ENCODE peak calls at places on chromosomes 6 and 20, in six cellular contexts. T is A549, C is GM12878, F is HepG2, B is HCT116, V is IMR-90. M is an unnamed sample.

GRCh38 chr20:6698056-6698455 is 69.4 kb upstream of the BMP2 start:
- DNase-seq in T (peak; percentile 25), C (no peak), F (peak; percentile 66), B (peak; percentile 7), V (no peak), M (no peak)

GRCh38 chr6:142075516-142076101 is 57.1 kb upstream of the GJE1 start:
- DNase-seq in T (no peak), C (no peak), F (no peak), B (no peak), V (no peak), M (no peak)

GRCh38 chr20:2955257-2955950 is 82.1 kb downstream of the PTPRA start:
- DNase-seq in T (no peak), C (no peak), F (no peak), B (no peak), V (no peak), M (no peak)

GRCh38 chr6:20160541-20161283 is 51.6 kb downstream of the MBOAT1 start:
- DNase-seq in T (no peak), C (no peak), F (no peak), B (no peak), V (no peak), M (no peak)

GRCh38 chr20:6818033-6818808 is 50.7 kb downstream of the BMP2 start:
- DNase-seq in T (no peak), C (no peak), F (no peak), B (no peak), V (no peak), M (no peak)

GRCh38 chr6:71982385-71982784 is 96.0 kb downstream of the RIMS1 start:
- DNase-seq in T (no peak), C (peak; percentile 32), F (no peak), B (no peak), V (peak; percentile 1), M (no peak)

GRCh38 chr6:167683028-167683862 is 143.5 kb upstream of the AFDN start:
- DNase-seq in T (peak; percentile 15), C (no peak), F (peak; percentile 100), B (peak; percentile 82), V (peak; percentile 19), M (peak; percentile 94)

GRCh38 chr6:89281779-89282246 is 33.3 kb downstream of the GABRR2 start:
- DNase-seq in T (peak; percentile 58), C (no peak), F (peak; percentile 44), B (peak; percentile 66), V (peak; percentile 42), M (peak; percentile 47)

GRCh38 chr6:135904666-135905065 is 53.2 kb downstream of the PDE7B start:
- DNase-seq in T (no peak), C (no peak), F (no peak), B (no peak), V (peak; percentile 62), M (no peak)

DNA sequence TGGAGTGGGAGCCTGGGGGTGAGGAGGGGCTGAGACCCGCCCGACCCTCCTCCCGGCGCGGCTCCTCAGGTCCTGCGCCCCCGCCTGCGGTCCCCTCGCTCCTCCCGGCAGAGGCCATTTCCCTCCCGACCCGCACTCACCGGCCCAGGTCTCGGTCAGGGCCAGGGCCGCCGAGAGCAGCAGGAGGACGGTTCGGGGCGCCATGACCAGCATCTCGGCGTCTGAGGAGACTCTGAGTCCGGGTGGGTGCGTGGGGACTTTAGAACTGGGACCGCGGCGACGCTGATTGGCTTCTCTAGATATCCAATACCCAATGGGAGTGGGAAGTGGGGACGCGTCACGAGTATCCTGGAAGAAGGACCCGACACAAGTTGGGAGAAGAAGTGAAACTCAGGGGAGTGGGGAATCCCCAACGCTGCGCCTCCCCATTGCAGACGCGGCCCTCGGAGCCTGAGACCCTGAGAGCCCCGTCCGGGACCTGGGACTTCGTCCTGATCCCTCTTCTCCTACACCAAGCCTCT is at the start of gene HLA-B:
- DNase-seq in T (peak; percentile 10), C (peak; percentile 87), F (peak; percentile 49), B (peak; percentile 47), V (peak; percentile 87), M (peak; percentile 89)
- TF ChIP-seq POLR2A in T (no peak), C (peak; percentile 89), F (no peak), B (no peak), V (peak; percentile 76), M (no peak)

DNA sequence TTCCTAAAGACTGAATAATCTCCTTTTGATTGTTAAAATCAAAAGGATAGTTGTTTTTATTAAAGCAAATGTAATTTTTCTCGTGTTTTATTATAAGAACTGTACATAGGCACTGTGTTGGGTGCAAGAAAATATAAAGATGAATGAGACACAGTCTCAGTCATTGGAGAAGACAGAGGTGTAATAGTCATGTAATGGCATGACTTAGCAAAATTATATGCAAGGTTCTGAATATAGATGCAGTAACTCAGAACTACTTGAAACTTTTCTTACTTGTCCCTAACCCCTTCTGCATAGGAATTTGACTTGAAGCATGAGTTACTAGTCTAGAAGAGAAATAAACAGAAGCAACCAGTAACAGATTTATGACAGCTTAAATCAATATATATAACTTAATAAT is 14.9 kb downstream of the WTAP start:
- DNase-seq in T (no peak), C (no peak), F (no peak), B (no peak), V (no peak), M (no peak)
- H3K4me3 ChIP-seq in T (no peak overlapping the region), C (no peak overlapping the region), F (no peak overlapping the region), B (no peak overlapping the region), V (no peak overlapping the region), M (no peak overlapping the region)

GRCh38 chr6:25442898-25443297 is 163.7 kb downstream of the CARMIL1 start:
- DNase-seq in T (no peak), C (no peak), F (no peak), B (no peak), V (peak; percentile 8), M (peak; percentile 73)

GRCh38 chr6:25446815-25447569 is 167.8 kb downstream of the CARMIL1 start:
- DNase-seq in T (no peak), C (no peak), F (no peak), B (no peak), V (no peak), M (no peak)

GRCh38 chr6:25439368-25439767 is 160.2 kb downstream of the CARMIL1 start:
- DNase-seq in T (no peak), C (no peak), F (no peak), B (no peak), V (no peak), M (no peak)

GRCh38 chr6:25436760-25437159 is 157.6 kb downstream of the CARMIL1 start:
- DNase-seq in T (no peak), C (no peak), F (no peak), B (no peak), V (no peak), M (no peak)

DNA sequence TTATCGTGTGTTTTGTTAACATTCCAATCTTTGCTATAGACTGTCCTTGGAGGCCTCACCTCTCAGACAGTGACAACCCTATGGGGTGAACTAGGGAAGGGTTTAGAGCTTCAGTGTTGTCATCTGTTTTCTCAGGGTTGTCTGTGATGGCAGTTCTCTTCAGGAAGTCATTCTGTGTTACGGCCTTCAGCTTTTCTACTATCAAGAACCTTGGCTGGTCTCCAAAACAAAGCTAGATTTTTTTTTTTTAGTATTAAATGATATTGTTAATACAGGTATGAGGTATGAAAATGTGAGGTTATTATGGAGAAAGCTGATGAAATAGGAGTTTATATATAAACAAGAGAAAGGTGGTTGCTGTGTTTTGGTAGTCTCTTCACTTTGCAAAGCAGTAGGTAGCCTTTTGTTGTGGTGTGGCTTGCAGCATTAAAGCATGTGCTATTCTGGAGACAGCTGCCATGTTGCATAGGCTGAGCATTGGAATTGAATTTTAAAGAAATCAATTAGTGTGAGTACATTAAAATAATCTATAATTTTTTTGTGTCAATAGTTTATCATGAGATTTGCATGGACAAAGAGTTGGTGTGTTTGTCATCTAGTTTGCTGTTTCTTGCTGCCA is 162.6 kb downstream of the CARMIL1 start:
- DNase-seq in T (no peak), C (no peak), F (no peak), B (no peak), V (no peak), M (peak; percentile 12)
- H3K4me2 ChIP-seq in T (no peak overlapping the region), C (no peak overlapping the region), F (no peak overlapping the region), B (no peak overlapping the region), V (no peak overlapping the region), M (no peak overlapping the region)

DNA sequence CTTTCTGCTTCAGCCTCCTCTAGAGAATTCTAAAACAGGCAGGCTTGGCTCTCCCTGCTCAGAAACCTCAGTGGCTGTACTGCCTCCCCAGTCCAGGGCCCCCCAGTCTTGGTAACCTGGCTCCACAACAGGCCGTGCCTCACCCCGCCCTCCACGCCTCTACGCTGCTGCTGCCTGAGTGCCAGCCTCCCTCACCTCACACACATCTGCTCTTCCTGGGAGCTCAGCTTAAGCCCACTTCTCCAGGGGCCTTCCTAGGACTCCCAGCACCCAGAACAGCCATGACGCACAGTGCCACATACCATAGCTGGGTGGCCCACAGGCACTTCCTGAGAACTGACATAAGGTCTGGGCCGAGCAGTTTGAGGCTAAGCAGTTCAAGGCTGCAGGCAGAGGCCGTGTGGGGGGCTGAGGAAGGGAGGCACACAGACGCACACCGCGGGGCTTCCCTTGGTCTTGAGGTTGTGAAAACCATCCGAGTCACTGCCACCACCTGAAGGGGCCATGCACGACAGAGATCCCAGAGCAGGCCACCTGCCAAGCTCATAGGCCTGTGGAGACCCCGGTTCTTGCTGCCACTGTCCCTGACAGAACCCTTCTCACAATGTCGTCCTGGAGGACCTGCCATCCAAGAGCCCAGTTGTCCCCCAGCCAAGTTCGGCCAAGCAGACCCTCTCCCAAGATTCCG is 42.6 kb downstream of the DSTN start:
- DNase-seq in T (no peak), C (no peak), F (peak; percentile 39), B (no peak), V (peak; percentile 50), M (no peak)
- TF ChIP-seq POLR2A in T (no peak), C (peak; percentile 47), F (no peak), B (no peak), V (peak; percentile 34), M (no peak)